ENCODE peak calls at places on chromosome 4, in seven cellular contexts. N is ecto neural progenitor cell; U is SW480; Z is left ventricle myocardium inferior; D is activated CD4-positive, alpha-beta T cell treated with anti-CD3 and anti-CD28 coated beads, Interleukin-2, amount 50 U/mL, for 1 hour; H is progenitor cell of endocrine pancreas; K is neural crest cell. P is an unnamed sample.

GRCh38 chr4:102606846-102607440 is 105.8 kb downstream of the NFKB1 start:
- DNase-seq in H (no peak), N (no peak), D (no peak), K (no peak), U (no peak), Z (no peak), P (no peak)

GRCh38 chr4:1721003-1721665 is at the start of the genes TACC3 and TMEM129:
- DNase-seq in Z (peak), H (peak), U (peak), N (peak), K (peak), D (peak), P (peak)

GRCh38 chr4:89572224-89572858 is 264.6 kb downstream of the SNCA start:
- DNase-seq in N (no peak), U (no peak), H (no peak), Z (no peak), D (no peak), K (no peak), P (no peak)

GRCh38 chr4:120724656-120725055 is 197.9 kb downstream of the PRDM5 start:
- DNase-seq in U (no peak), Z (no peak), K (no peak), N (no peak), H (no peak), D (no peak), P (no peak)

GRCh38 chr4:5459236-5459635 is 249.1 kb downstream of the EVC2 start:
- DNase-seq in H (no peak), Z (no peak), K (no peak), U (no peak), N (no peak), D (no peak), P (no peak)

GRCh38 chr4:5772528-5773270 is 61.7 kb downstream of the EVC start:
- DNase-seq in Z (no peak), H (no peak), D (no peak), K (no peak), N (no peak), U (no peak), P (no peak)

GRCh38 chr4:25481648-25482047 is 104.6 kb downstream of the ANAPC4 start:
- DNase-seq in Z (no peak), H (no peak), U (no peak), N (no peak), K (no peak), D (no peak), P (no peak)

GRCh38 chr4:177047851-177048174 is 255.1 kb upstream of the VEGFC start:
- DNase-seq in Z (no peak), H (no peak), K (no peak), D (no peak), N (no peak), U (no peak), P (no peak)

GRCh38 chr4:40247350-40247749 is 50.5 kb downstream of the RHOH start:
- DNase-seq in U (no peak), H (no peak), D (peak), K (no peak), N (no peak), Z (no peak), P (peak)

GRCh38 chr4:55768291-55768690 is 51.3 kb upstream of the EXOC1L start:
- DNase-seq in Z (no peak), H (no peak), N (no peak), U (peak), D (no peak), K (no peak), P (no peak)

GRCh38 chr4:14333616-14334015 is 668.7 kb upstream of the CPEB2 start:
- DNase-seq in U (no peak), H (no peak), K (no peak), Z (no peak), D (no peak), N (no peak), P (no peak)

GRCh38 chr4:40909363-40909876 is 159.7 kb downstream of the NSUN7 start:
- DNase-seq in U (peak), Z (no peak), D (no peak), K (no peak), N (no peak), H (no peak), P (no peak)

GRCh38 chr4:15717126-15717525 is 14.3 kb downstream of the BST1 start:
- DNase-seq in K (no peak), Z (no peak), U (no peak), H (no peak), D (no peak), N (no peak), P (no peak)

GRCh38 chr4:138310991-138311390 is 68.8 kb upstream of the SLC7A11 start:
- DNase-seq in Z (no peak), K (no peak), D (no peak), H (no peak), U (no peak), N (no peak), P (no peak)

GRCh38 chr4:182495111-182495510 is 251.9 kb downstream of the TENM3 start:
- DNase-seq in U (no peak), D (no peak), N (no peak), K (no peak), Z (no peak), H (no peak), P (no peak)

GRCh38 chr4:184352891-184353290 is 121.5 kb downstream of the IRF2 start:
- DNase-seq in Z (no peak), U (no peak), K (no peak), N (no peak), H (no peak), D (no peak), P (no peak)

GRCh38 chr4:53928825-53929224 is 135.6 kb downstream of the CHIC2 start:
- DNase-seq in U (no peak), H (no peak), D (no peak), N (no peak), Z (no peak), K (no peak), P (no peak)